ENCODE peak calls at places on chromosomes 16 and 17, in nine cellular contexts. W is GM12864; O is AG10803; N is CD8-positive, alpha-beta T cell; I is lower lobe of right lung; Q is K562; U is astrocyte of the spinal cord; M is dorsolateral prefrontal cortex; F is fibroblast of lung. R is an unnamed sample.
A peak's percentile ranks its signal among the peaks of the same experiment; 100 is the strongest.

GRCh38 chr17:48995871-48996695 is 1.1 kb upstream of the IGF2BP1 start:
- DNase-seq in W (no peak), O (no peak), N (no peak), I (no peak), Q (peak; percentile 88), U (peak; percentile 29), M (no peak), F (no peak), R (no peak)

GRCh38 chr17:63426917-63427308 is 19.2 kb downstream of the CYB561 start:
- DNase-seq in W (no peak), O (no peak), N (no peak), I (no peak), Q (no peak), U (no peak), M (no peak), F (no peak), R (no peak)

GRCh38 chr16:22318690-22319358 is 21.6 kb downstream of the POLR3E start:
- DNase-seq in W (no peak), O (peak; percentile 40), N (peak; percentile 51), I (no peak), Q (peak; percentile 52), U (no peak), M (no peak), F (peak; percentile 25), R (peak; percentile 55)

GRCh38 chr17:11589706-11590105 is 8.6 kb upstream of the DNAH9 start:
- DNase-seq in W (no peak), O (no peak), N (no peak), I (no peak), Q (no peak), U (no peak), M (no peak), F (no peak), R (no peak)

GRCh38 chr17:32020943-32021617 is 13.9 kb downstream of the LRRC37B start:
- DNase-seq in W (no peak), O (peak; percentile 23), N (no peak), I (no peak), Q (no peak), U (no peak), M (no peak), F (no peak), R (no peak)

GRCh38 chr17:39787743-39788484 is 50.2 kb downstream of the GRB7 start:
- DNase-seq in W (no peak), O (no peak), N (no peak), I (no peak), Q (no peak), U (no peak), M (no peak), F (no peak), R (peak; percentile 73)

GRCh38 chr16:14307059-14307531 is 236.0 kb downstream of the MRTFB start:
- DNase-seq in W (no peak), O (no peak), N (no peak), I (no peak), Q (no peak), U (no peak), M (no peak), F (no peak), R (no peak)

GRCh38 chr16:28554634-28555423 is 1.1 kb downstream of the SGF29 start:
- DNase-seq in W (no peak), O (no peak), N (no peak), I (no peak), Q (no peak), U (no peak), M (no peak), F (no peak), R (no peak)

GRCh38 chr16:10501016-10501607 is 79.3 kb downstream of the EMP2 start:
- DNase-seq in W (no peak), O (no peak), N (no peak), I (no peak), Q (peak; percentile 53), U (no peak), M (no peak), F (no peak), R (no peak)

GRCh38 chr16:29745126-29745852 is 501 bp downstream of the C16orf54 start:
- DNase-seq in W (no peak), O (no peak), N (peak; percentile 45), I (peak; percentile 56), Q (no peak), U (no peak), M (no peak), F (no peak), R (no peak)

GRCh38 chr16:87252269-87252970 is 64.8 kb downstream of the C16orf95 start:
- DNase-seq in W (no peak), O (peak; percentile 24), N (no peak), I (no peak), Q (no peak), U (no peak), M (no peak), F (no peak), R (no peak)

GRCh38 chr16:16150117-16150877 is 73.0 kb downstream of the ABCC6 start:
- DNase-seq in W (no peak), O (peak; percentile 62), N (no peak), I (no peak), Q (no peak), U (peak; percentile 59), M (peak; percentile 76), F (peak; percentile 95), R (no peak)

GRCh38 chr17:6070895-6071511 is 824 bp downstream of the WSCD1 start:
- DNase-seq in W (no peak), O (peak; percentile 4), N (no peak), I (no peak), Q (no peak), U (peak; percentile 15), M (peak; percentile 48), F (peak; percentile 29), R (no peak)

GRCh38 chr16:77289331-77289809 is 90.2 kb downstream of the SYCE1L start:
- DNase-seq in W (no peak), O (peak; percentile 71), N (no peak), I (no peak), Q (no peak), U (peak; percentile 76), M (no peak), F (peak; percentile 68), R (peak; percentile 52)

GRCh38 chr16:8996891-8997290 is 33.2 kb upstream of the USP7 start:
- DNase-seq in W (no peak), O (no peak), N (no peak), I (no peak), Q (peak; percentile 75), U (no peak), M (no peak), F (no peak), R (no peak)

GRCh38 chr16:66934138-66934838 is at the start of gene CIAO2B:
- DNase-seq in W (peak; percentile 57), O (peak; percentile 78), N (peak; percentile 85), I (peak; percentile 93), Q (peak; percentile 85), U (peak; percentile 86), M (peak; percentile 82), F (peak; percentile 84), R (peak; percentile 85)
- TF ChIP-seq CTCF in W (no peak), O (no peak), N (no peak), I (no peak), Q (no peak), U (no peak), M (no peak), F (no peak), R (no peak)

GRCh38 chr16:52543654-52544053 is 3.3 kb downstream of the TOX3 start:
- DNase-seq in W (no peak), O (no peak), N (no peak), I (no peak), Q (no peak), U (no peak), M (no peak), F (no peak), R (no peak)
- H3K4me3 ChIP-seq in W (no peak overlapping the region), O (no peak overlapping the region), N (no peak overlapping the region), I (no peak overlapping the region), Q (no peak overlapping the region), U (no peak overlapping the region), M (no peak overlapping the region), F (no peak overlapping the region), R (no peak overlapping the region)

DNA sequence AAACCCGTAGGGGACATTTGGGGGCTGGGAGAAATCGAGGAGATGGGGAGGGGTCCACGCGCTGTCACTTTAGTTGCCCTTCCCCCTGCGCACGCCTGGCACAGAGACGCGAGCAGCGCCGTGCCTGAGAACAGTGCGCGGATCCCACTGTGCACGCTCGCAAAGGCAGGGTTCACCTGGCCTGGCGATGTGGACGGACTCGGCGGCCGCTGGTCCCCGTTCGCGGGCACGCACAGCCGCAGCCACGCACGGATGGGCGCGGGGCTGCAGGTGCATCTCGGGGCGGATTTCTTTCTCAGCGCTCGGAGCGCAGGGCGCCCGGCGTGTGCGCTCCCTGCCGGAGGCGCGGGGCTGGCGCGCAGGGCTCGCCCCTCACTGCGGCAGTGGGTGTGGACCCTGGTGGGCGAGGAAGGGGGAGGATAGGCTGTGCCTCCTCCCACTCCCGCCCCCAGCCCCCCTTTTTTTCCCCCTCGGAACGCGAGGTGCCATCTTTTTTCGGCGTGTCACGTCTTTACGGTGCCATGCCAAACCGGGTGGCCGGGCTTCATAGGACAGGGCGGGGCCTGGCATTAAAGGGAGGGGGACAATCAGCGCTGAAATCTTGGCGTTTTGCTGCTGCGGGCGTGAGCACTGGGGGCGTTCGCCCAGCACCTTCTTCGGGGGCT is 1.1 kb downstream of the MAPT start:
- DNase-seq in W (no peak), O (no peak), N (no peak), I (no peak), Q (no peak), U (peak; percentile 18), M (peak; percentile 32), F (peak; percentile 6), R (peak; percentile 33)
- TF ChIP-seq CTCF in W (no peak), O (no peak), N (no peak), I (no peak), Q (no peak), U (peak; percentile 1), M (peak; percentile 19), F (no peak), R (no peak)

GRCh38 chr16:88978608-88979346 is 1.8 kb upstream of the CBFA2T3 start:
- DNase-seq in W (peak; percentile 44), O (no peak), N (no peak), I (no peak), Q (peak; percentile 75), U (no peak), M (no peak), F (no peak), R (no peak)
- H3K4me3 ChIP-seq in W (peak overlapping the region; percentile 69), O (no peak overlapping the region), N (no peak overlapping the region), I (no peak overlapping the region), Q (peak overlapping the region; percentile 85), U (no peak overlapping the region), M (no peak overlapping the region), F (no peak overlapping the region), R (no peak overlapping the region)

DNA sequence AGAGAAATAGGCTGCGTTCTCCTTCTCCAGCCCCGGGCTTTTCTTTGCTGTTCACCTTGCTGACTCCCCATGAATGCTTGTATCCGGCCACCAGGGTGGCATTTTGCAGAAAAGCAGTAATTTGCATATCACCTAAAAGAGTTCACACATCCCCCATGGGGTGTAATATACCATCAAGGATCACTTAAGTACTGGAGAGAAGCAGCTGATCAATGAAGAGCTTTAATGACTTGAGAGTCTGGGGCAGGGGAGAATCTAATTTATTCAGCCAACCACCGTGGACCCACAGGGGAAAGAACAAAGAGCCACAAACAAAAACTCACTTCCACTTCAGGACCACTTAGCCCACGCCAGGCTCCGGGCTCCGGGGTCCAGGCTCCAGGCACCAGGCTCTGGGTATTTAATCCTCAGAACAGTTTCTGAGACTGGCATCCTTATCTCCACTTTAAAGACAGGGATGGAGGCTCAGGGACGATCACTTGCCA is 33.9 kb upstream of the SEC14L1 start:
- DNase-seq in W (no peak), O (no peak), N (no peak), I (no peak), Q (no peak), U (no peak), M (no peak), F (no peak), R (no peak)
- TF ChIP-seq CTCF in W (peak; percentile 52), O (no peak), N (peak; percentile 33), I (no peak), Q (no peak), U (no peak), M (no peak), F (no peak), R (no peak)

R was measured in epithelial cell of esophagus.